ENCODE peak calls at places on chromosome X, in ten cellular contexts. One of them, this sample, is unnamed.

GRCh38 chrX:46279214-46279924 is 265.9 kb downstream of the ZNF674 start:
- DNase-seq in activated CD4-positive, alpha-beta T cell treated with anti-CD3 and anti-CD28 coated beads, Interleukin-2, amount 50 U/mL, for 48 hours: peak
- DNase-seq in HFFc6: no peak
- DNase-seq in stimulated activated CD4-positive, alpha-beta T cell treated with anti-CD3 and anti-CD28 coated beads, Interleukin-4, amount 100 ng/mL, for 24 hours: peak
- DNase-seq in OCI-M1: peak
- DNase-seq in CD8-positive, alpha-beta memory T cell: no peak
- DNase-seq in AG09309: no peak
- DNase-seq in skeletal muscle cell: no peak
- DNase-seq in neural crest cell: no peak
- DNase-seq in foreskin fibroblast: no peak
- DNase-seq in this sample: no peak

GRCh38 chrX:17413228-17413627 is 38.2 kb downstream of the NHS start:
- DNase-seq in activated CD4-positive, alpha-beta T cell treated with anti-CD3 and anti-CD28 coated beads, Interleukin-2, amount 50 U/mL, for 48 hours: no peak
- DNase-seq in HFFc6: peak
- DNase-seq in stimulated activated CD4-positive, alpha-beta T cell treated with anti-CD3 and anti-CD28 coated beads, Interleukin-4, amount 100 ng/mL, for 24 hours: no peak
- DNase-seq in OCI-M1: no peak
- DNase-seq in CD8-positive, alpha-beta memory T cell: no peak
- DNase-seq in AG09309: peak
- DNase-seq in skeletal muscle cell: peak
- DNase-seq in neural crest cell: no peak
- DNase-seq in foreskin fibroblast: peak
- DNase-seq in this sample: no peak

GRCh38 chrX:84189125-84189524 is 1.1 kb upstream of the RPS6KA6 start:
- DNase-seq in activated CD4-positive, alpha-beta T cell treated with anti-CD3 and anti-CD28 coated beads, Interleukin-2, amount 50 U/mL, for 48 hours: no peak
- DNase-seq in HFFc6: no peak
- DNase-seq in stimulated activated CD4-positive, alpha-beta T cell treated with anti-CD3 and anti-CD28 coated beads, Interleukin-4, amount 100 ng/mL, for 24 hours: no peak
- DNase-seq in OCI-M1: no peak
- DNase-seq in CD8-positive, alpha-beta memory T cell: no peak
- DNase-seq in AG09309: no peak
- DNase-seq in skeletal muscle cell: no peak
- DNase-seq in neural crest cell: no peak
- DNase-seq in foreskin fibroblast: no peak
- DNase-seq in this sample: no peak

GRCh38 chrX:23505531-23506303 is 161.6 kb upstream of the PRDX4 start:
- DNase-seq in activated CD4-positive, alpha-beta T cell treated with anti-CD3 and anti-CD28 coated beads, Interleukin-2, amount 50 U/mL, for 48 hours: no peak
- DNase-seq in HFFc6: no peak
- DNase-seq in stimulated activated CD4-positive, alpha-beta T cell treated with anti-CD3 and anti-CD28 coated beads, Interleukin-4, amount 100 ng/mL, for 24 hours: no peak
- DNase-seq in OCI-M1: no peak
- DNase-seq in CD8-positive, alpha-beta memory T cell: no peak
- DNase-seq in AG09309: no peak
- DNase-seq in skeletal muscle cell: no peak
- DNase-seq in neural crest cell: no peak
- DNase-seq in foreskin fibroblast: no peak
- DNase-seq in this sample: no peak

GRCh38 chrX:153649915-153650782 is 3.1 kb downstream of the DUSP9 start:
- DNase-seq in activated CD4-positive, alpha-beta T cell treated with anti-CD3 and anti-CD28 coated beads, Interleukin-2, amount 50 U/mL, for 48 hours: no peak
- DNase-seq in HFFc6: no peak
- DNase-seq in stimulated activated CD4-positive, alpha-beta T cell treated with anti-CD3 and anti-CD28 coated beads, Interleukin-4, amount 100 ng/mL, for 24 hours: no peak
- DNase-seq in OCI-M1: no peak
- DNase-seq in CD8-positive, alpha-beta memory T cell: no peak
- DNase-seq in AG09309: no peak
- DNase-seq in skeletal muscle cell: no peak
- DNase-seq in neural crest cell: no peak
- DNase-seq in foreskin fibroblast: no peak
- DNase-seq in this sample: no peak

GRCh38 chrX:111262086-111262485 is 8.2 kb downstream of the CAPN6 start:
- DNase-seq in activated CD4-positive, alpha-beta T cell treated with anti-CD3 and anti-CD28 coated beads, Interleukin-2, amount 50 U/mL, for 48 hours: no peak
- DNase-seq in HFFc6: peak
- DNase-seq in stimulated activated CD4-positive, alpha-beta T cell treated with anti-CD3 and anti-CD28 coated beads, Interleukin-4, amount 100 ng/mL, for 24 hours: no peak
- DNase-seq in OCI-M1: no peak
- DNase-seq in CD8-positive, alpha-beta memory T cell: no peak
- DNase-seq in AG09309: no peak
- DNase-seq in skeletal muscle cell: no peak
- DNase-seq in neural crest cell: no peak
- DNase-seq in foreskin fibroblast: no peak
- DNase-seq in this sample: no peak

GRCh38 chrX:57952320-57952678 is 42.0 kb upstream of the ZXDA start:
- DNase-seq in activated CD4-positive, alpha-beta T cell treated with anti-CD3 and anti-CD28 coated beads, Interleukin-2, amount 50 U/mL, for 48 hours: no peak
- DNase-seq in HFFc6: no peak
- DNase-seq in stimulated activated CD4-positive, alpha-beta T cell treated with anti-CD3 and anti-CD28 coated beads, Interleukin-4, amount 100 ng/mL, for 24 hours: no peak
- DNase-seq in OCI-M1: no peak
- DNase-seq in CD8-positive, alpha-beta memory T cell: no peak
- DNase-seq in AG09309: no peak
- DNase-seq in skeletal muscle cell: no peak
- DNase-seq in neural crest cell: no peak
- DNase-seq in foreskin fibroblast: no peak
- DNase-seq in this sample: no peak

GRCh38 chrX:24231169-24231568 is 81.6 kb downstream of the ZFX start:
- DNase-seq in activated CD4-positive, alpha-beta T cell treated with anti-CD3 and anti-CD28 coated beads, Interleukin-2, amount 50 U/mL, for 48 hours: no peak
- DNase-seq in HFFc6: peak
- DNase-seq in stimulated activated CD4-positive, alpha-beta T cell treated with anti-CD3 and anti-CD28 coated beads, Interleukin-4, amount 100 ng/mL, for 24 hours: no peak
- DNase-seq in OCI-M1: peak
- DNase-seq in CD8-positive, alpha-beta memory T cell: no peak
- DNase-seq in AG09309: peak
- DNase-seq in skeletal muscle cell: peak
- DNase-seq in neural crest cell: no peak
- DNase-seq in foreskin fibroblast: peak
- DNase-seq in this sample: no peak

GRCh38 chrX:131728295-131729145 is 184.6 kb downstream of the OR13H1 start:
- DNase-seq in activated CD4-positive, alpha-beta T cell treated with anti-CD3 and anti-CD28 coated beads, Interleukin-2, amount 50 U/mL, for 48 hours: no peak
- DNase-seq in HFFc6: no peak
- DNase-seq in stimulated activated CD4-positive, alpha-beta T cell treated with anti-CD3 and anti-CD28 coated beads, Interleukin-4, amount 100 ng/mL, for 24 hours: no peak
- DNase-seq in OCI-M1: no peak
- DNase-seq in CD8-positive, alpha-beta memory T cell: peak
- DNase-seq in AG09309: peak
- DNase-seq in skeletal muscle cell: no peak
- DNase-seq in neural crest cell: no peak
- DNase-seq in foreskin fibroblast: no peak
- DNase-seq in this sample: no peak

GRCh38 chrX:105653891-105654290 is 168.4 kb upstream of the NRK start:
- DNase-seq in activated CD4-positive, alpha-beta T cell treated with anti-CD3 and anti-CD28 coated beads, Interleukin-2, amount 50 U/mL, for 48 hours: no peak
- DNase-seq in HFFc6: no peak
- DNase-seq in stimulated activated CD4-positive, alpha-beta T cell treated with anti-CD3 and anti-CD28 coated beads, Interleukin-4, amount 100 ng/mL, for 24 hours: no peak
- DNase-seq in OCI-M1: no peak
- DNase-seq in CD8-positive, alpha-beta memory T cell: no peak
- DNase-seq in AG09309: no peak
- DNase-seq in skeletal muscle cell: no peak
- DNase-seq in neural crest cell: no peak
- DNase-seq in foreskin fibroblast: no peak
- DNase-seq in this sample: no peak

GRCh38 chrX:5117816-5118215 is 1110.9 kb downstream of the NLGN4X start:
- DNase-seq in activated CD4-positive, alpha-beta T cell treated with anti-CD3 and anti-CD28 coated beads, Interleukin-2, amount 50 U/mL, for 48 hours: no peak
- DNase-seq in HFFc6: no peak
- DNase-seq in stimulated activated CD4-positive, alpha-beta T cell treated with anti-CD3 and anti-CD28 coated beads, Interleukin-4, amount 100 ng/mL, for 24 hours: no peak
- DNase-seq in OCI-M1: no peak
- DNase-seq in CD8-positive, alpha-beta memory T cell: no peak
- DNase-seq in AG09309: no peak
- DNase-seq in skeletal muscle cell: no peak
- DNase-seq in neural crest cell: no peak
- DNase-seq in foreskin fibroblast: no peak
- DNase-seq in this sample: no peak